ENCODE peak calls at places on chromosomes 3 and 15, in five cellular contexts. B is fibroblast of mammary gland, L is RWPE1, W is ovary, P is activated B cell treated with CpG ODN at 0.5 μM for 24 hours. Y is an unnamed sample.

GRCh38 chr3:75906555-75907112 is 121.3 kb upstream of the ZNF717 start:
- DNase-seq in B (no peak), L (no peak), P (no peak), W (no peak), Y (no peak)

GRCh38 chr15:40307421-40308165 is at the start of gene PLCB2:
- DNase-seq in L (no peak), B (no peak), W (no peak), P (peak), Y (peak)

GRCh38 chr3:13009132-13009945 is 63.9 kb downstream of the IQSEC1 start:
- DNase-seq in B (no peak), L (no peak), W (no peak), P (peak), Y (peak)

GRCh38 chr3:168024537-168024941 is 71.2 kb downstream of the GOLIM4 start:
- DNase-seq in B (peak), P (no peak), W (no peak), L (no peak), Y (no peak)

GRCh38 chr15:67548862-67549651 is 6.6 kb downstream of the MAP2K5 start:
- DNase-seq in B (no peak), W (no peak), P (no peak), L (no peak), Y (no peak)

GRCh38 chr3:139123377-139124095 is 78.8 kb upstream of the PRR23C start:
- DNase-seq in L (no peak), B (peak), P (no peak), W (no peak), Y (no peak)

GRCh38 chr15:46703352-46703861 is 1013.9 kb upstream of the SEMA6D start:
- DNase-seq in W (no peak), P (no peak), L (no peak), B (no peak), Y (no peak)

GRCh38 chr15:75929799-75930565 is 26.3 kb downstream of the FBXO22 start:
- DNase-seq in B (no peak), L (no peak), P (no peak), W (no peak), Y (no peak)

GRCh38 chr3:30232142-30232541 is 374.3 kb upstream of the TGFBR2 start:
- DNase-seq in B (peak), P (no peak), W (no peak), L (no peak), Y (no peak)

GRCh38 chr15:67090297-67091072 is 25.1 kb downstream of the SMAD3 start:
- DNase-seq in P (no peak), L (no peak), B (peak), W (no peak), Y (no peak)

GRCh38 chr15:34436956-34437442 is 609 bp downstream of the GOLGA8A start:
- DNase-seq in P (peak), W (peak), B (peak), L (peak), Y (peak)

GRCh38 chr3:168249539-168250414 is 154.1 kb upstream of the GOLIM4 start:
- DNase-seq in L (peak), W (peak), P (peak), B (peak), Y (no peak)

GRCh38 chr3:196643201-196643749 is 3.8 kb downstream of the NRROS start:
- DNase-seq in L (no peak), B (no peak), W (no peak), P (peak), Y (peak)

GRCh38 chr3:15974647-15975046 is 176.9 kb upstream of the ANKRD28 start:
- DNase-seq in W (no peak), P (no peak), B (no peak), L (no peak), Y (no peak)
- TF ChIP-seq CTCF in W (no peak), P (no peak), B (peak), L (no peak), Y (peak)

DNA sequence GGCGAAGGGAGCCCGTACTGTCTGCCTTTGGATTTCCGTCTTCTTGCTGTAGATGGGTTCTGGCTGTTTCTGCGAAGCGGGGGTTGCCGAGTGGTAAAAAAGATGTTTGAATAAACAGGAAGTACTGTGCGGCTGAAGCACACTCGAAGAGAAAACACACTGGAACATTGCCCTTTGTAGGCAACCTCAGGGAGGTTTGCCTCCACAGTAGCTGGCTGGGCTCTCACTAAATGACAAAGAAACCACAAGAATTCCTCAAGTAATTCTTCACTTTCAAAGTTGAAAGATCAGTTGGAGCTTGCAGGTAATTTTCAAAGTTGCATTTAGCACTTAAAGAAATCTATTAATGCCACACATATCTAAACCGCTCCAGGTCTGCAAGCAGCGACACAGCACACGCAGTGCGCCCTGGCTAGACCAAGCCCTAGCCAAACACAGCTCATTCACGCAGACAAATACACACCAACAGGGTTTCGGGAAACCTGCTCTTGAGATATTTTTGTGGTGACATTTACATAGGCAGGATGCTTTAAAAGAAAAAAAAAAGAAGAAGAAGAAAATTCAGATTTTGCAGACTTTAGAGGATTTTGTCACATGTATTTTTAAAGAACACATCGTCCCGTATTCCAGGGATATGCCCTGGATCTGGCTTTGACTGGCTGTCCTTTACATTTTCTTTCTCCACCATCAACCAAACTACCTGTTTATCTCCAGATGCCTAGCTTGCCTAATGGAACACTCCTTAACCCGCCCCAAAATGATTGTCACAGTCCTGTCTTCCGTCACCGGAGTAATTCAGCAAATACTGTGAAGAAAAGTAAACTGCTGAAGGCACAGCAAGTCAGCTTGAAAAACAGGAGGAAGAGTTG is 452.8 kb downstream of the FOXP1 start:
- DNase-seq in W (peak), B (peak), L (peak), P (no peak), Y (peak)
- TF ChIP-seq CTCF in W (no peak), B (no peak), L (no peak), P (no peak), Y (no peak)

GRCh38 chr3:160928183-160928718 is 172.2 kb downstream of the PPM1L start:
- DNase-seq in L (no peak), B (no peak), P (no peak), W (no peak), Y (no peak)

GRCh38 chr3:160927620-160928019 is 171.6 kb downstream of the PPM1L start:
- DNase-seq in L (no peak), W (no peak), B (no peak), P (no peak), Y (no peak)

GRCh38 chr3:160931474-160931873 is 173.7 kb downstream of the B3GALNT1 start:
- DNase-seq in P (no peak), W (no peak), B (peak), L (no peak), Y (no peak)

GRCh38 chr3:160924776-160925175 is 168.7 kb downstream of the PPM1L start:
- DNase-seq in L (no peak), W (no peak), B (no peak), P (no peak), Y (no peak)

DNA sequence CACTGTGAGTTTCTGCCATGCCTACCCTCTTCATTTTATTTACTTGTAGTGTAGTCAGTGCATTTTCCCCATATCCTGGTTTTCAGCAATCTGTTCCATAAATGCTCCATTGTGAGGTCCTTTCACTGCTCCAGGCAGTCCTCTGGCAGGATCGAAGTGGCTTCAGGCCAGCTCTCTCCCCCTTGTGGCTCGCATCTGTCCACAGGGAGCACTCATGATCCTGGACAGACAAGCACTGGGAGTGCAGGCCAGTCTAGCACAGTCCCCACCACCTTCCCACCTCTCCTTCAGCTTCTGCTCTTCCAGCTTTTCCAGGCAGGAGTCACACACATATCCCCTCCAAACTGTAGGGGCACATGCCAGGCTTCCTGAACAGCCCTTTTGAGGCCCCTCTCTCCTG is 173.6 kb downstream of the PPM1L start:
- DNase-seq in W (no peak), L (no peak), B (no peak), P (no peak), Y (no peak)
- TF ChIP-seq CTCF in W (no peak), L (no peak), B (peak), P (no peak), Y (no peak)

DNA sequence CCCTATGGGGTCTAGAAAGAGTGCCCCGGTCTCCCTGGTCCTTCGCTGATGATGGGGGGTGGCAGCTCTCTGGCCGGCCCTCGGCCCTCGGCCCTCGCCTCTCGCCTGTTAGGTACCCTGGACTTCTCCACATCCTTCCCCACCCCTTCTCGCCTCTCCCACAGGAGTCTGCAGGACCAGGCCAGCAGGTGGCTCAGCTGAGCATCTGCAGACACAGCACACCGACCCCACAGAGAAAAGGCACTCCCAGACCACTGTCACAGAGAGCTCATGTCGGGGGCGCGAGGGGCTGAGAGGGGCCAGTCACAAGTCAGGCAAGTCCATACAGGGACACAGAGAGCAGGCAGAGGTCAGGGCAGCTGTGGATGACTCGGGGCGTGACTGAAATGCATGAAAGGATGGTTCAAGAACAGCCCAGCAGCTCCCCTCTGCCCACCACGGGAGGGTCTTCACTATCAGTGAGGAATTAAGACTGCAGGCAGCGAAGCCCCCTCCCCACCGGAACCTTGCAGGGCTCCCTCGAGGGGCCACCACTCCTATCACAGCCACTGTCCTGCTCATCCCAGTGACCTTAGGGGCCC is 181.7 kb upstream of the NSMCE3 start:
- DNase-seq in B (no peak), P (no peak), W (no peak), L (no peak), Y (no peak)
- TF ChIP-seq CTCF in B (no peak), P (no peak), W (no peak), L (no peak), Y (no peak)

DNA sequence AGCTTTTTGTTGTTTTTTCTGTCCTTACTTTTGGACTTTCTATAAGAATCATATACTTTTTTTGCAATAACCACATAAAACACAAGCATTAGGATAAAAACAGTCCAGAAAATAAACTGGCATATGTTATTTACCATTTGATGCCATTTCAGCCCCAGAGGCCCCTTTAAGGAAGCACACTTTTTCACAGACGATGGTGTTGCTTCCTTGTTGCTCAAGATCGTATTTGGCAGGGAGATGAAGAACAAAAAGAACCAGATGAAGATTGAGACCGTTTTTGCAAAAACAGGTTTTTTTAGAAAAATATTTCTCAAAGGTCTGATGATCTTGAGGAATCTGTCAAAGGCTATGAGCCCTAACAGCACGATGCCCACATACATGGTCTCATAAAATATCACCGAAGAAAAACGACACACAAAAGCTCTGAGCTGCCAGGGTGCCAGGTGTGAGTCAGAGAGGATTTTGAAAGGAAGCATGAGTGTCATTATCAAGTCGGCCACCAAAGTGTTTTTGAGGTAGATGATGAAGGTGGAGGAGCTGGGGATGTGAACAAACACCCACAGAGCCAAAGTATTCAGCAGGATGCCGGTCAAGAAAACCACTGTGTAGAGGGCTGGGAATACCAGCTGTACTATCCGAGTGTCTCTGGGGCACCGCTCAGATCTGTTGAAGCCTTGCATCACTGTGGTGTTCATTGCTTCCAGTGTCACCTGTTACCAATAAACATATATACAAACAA is 882 bp downstream of the P2RY13 start:
- DNase-seq in L (no peak), B (peak), P (peak), W (no peak), Y (peak)
- TF ChIP-seq CTCF in L (no peak), B (no peak), P (no peak), W (no peak), Y (no peak)

DNA sequence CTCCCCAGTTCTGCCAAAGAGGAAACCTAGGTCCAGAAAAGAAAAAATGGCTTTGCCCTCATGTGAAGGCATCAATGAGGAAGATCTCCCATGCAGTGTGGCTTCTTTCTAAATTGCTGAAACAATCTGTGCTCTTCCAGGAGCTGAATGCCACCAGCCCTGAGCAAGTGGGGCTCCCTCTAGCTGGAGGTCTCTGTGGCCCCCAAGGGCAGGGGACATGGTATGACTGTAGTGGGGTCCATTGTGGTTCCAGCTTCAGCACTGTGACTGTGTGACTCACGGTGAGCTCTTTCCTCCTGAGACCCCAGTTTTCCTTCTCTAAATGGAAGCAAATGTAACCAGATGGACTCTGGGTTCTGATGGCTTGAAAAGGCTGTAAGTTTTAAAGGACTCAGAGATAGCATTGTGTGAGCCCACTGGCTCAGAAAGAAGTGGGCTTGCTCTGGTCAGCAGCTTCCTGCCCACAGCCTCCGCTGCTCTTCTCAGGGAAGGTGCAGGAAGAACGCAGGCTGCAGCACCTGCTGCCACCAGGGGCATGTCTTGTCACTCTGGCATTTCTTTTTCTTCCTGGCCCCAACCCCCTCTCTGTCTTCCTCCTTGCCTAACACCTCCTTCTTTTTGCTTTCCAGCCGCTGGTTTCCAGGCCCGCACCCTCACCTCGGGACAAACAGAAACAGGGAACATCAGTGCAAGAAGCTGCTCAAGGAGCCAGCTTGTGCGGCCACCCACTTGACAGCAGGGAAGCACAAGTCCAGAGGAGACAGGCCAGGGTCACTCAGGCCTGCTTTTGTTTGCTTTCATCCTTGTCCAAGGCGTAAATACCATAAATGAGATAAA is 5.8 kb upstream of the CXCR6 start:
- DNase-seq in W (no peak), P (no peak), B (no peak), L (no peak), Y (no peak)
- TF ChIP-seq CTCF in W (no peak), P (no peak), B (no peak), L (no peak), Y (no peak)

DNA sequence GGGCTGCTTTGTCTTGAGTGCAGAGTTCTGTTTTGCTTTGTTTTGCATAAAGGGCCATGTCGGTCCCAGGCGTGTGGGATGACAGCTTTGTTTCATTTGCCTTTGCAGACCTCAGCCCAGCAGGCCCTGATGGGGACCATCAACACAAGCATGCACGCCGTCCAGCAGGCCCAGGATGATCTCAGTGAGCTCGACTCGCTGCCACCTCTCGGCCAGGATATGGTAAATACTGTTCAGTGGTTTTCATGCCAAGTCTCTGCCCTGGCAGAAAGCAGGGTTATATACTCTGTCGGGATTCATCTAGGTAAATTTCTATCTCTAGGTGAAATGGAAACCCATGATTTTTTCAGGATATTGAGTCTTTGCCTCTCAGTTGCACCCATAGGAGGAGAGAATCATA is 343.9 kb upstream of the TPM1 start:
- DNase-seq in W (no peak), L (no peak), P (no peak), B (no peak), Y (no peak)
- TF ChIP-seq CTCF in W (no peak), L (no peak), P (no peak), B (no peak), Y (no peak)

GRCh38 chr3:47412842-47413520 is 32.2 kb downstream of the PTPN23 start:
- DNase-seq in W (no peak), L (no peak), B (no peak), P (no peak), Y (no peak)
- TF ChIP-seq CTCF in W (no peak), L (no peak), B (no peak), P (no peak), Y (no peak)

GRCh38 chr3:66048051-66048395 is 9.3 kb upstream of the MAGI1 start:
- DNase-seq in L (no peak), B (no peak), W (no peak), P (no peak), Y (no peak)

GRCh38 chr3:66041828-66042227 is 3.1 kb upstream of the MAGI1 start:
- DNase-seq in B (no peak), P (no peak), W (no peak), L (no peak), Y (no peak)

GRCh38 chr3:66053009-66053782 is 14.5 kb upstream of the MAGI1 start:
- DNase-seq in W (peak), L (no peak), B (peak), P (no peak), Y (no peak)

GRCh38 chr3:66047321-66048050 is 8.8 kb upstream of the MAGI1 start:
- DNase-seq in W (peak), B (peak), P (no peak), L (peak), Y (no peak)
- TF ChIP-seq CTCF in W (no peak), B (peak), P (no peak), L (no peak), Y (no peak)

Y was measured in natural killer cell.